ENCODE peak calls at places on chromosomes 16 and 17, in five cellular contexts. I is cardiac muscle cell; U is GM23248; S is CD8-positive, alpha-beta memory T cell; G is heart left ventricle. K is an unnamed sample. For H3K4me1, the result is how much of the 10 kb centered on the place peaks cover.

GRCh38 chr17:1627987-1628855 is at the start of gene SLC43A2:
- DNase-seq in U (peak), I (peak), S (peak), G (peak), K (peak)

GRCh38 chr16:28898266-28898665 is 20.0 kb downstream of the ATP2A1 start:
- DNase-seq in G (no peak), I (no peak), U (no peak), S (no peak), K (no peak)

GRCh38 chr17:68398731-68399637 is 58.3 kb downstream of the WIPI1 start:
- DNase-seq in U (peak), I (peak), S (no peak), G (peak), K (no peak)

GRCh38 chr16:72788269-72788809 is 259.6 kb downstream of the ZFHX3 start:
- DNase-seq in G (no peak), I (no peak), U (no peak), S (peak), K (no peak)

GRCh38 chr16:65975049-65975708 is 391.3 kb upstream of the CDH5 start:
- DNase-seq in I (no peak), U (peak), S (no peak), G (no peak), K (no peak)

GRCh38 chr17:7111784-7112526 is 2.7 kb downstream of the ASGR2 start:
- DNase-seq in G (no peak), I (no peak), U (peak), S (no peak), K (no peak)

GRCh38 chr16:85550422-85551318 is 62.5 kb upstream of the GSE1 start:
- DNase-seq in U (no peak), I (no peak), S (no peak), G (no peak), K (no peak)

GRCh38 chr16:4293822-4294457 is 21.1 kb upstream of the TFAP4 start:
- DNase-seq in I (peak), G (no peak), S (no peak), U (peak), K (no peak)

GRCh38 chr17:32355649-32356377 is 5.9 kb downstream of the ZNF207 start:
- DNase-seq in I (peak), S (no peak), G (no peak), U (peak), K (no peak)

GRCh38 chr17:31550389-31551056 is 159.0 kb downstream of the RAB11FIP4 start:
- DNase-seq in G (no peak), S (no peak), I (no peak), U (peak), K (no peak)

GRCh38 chr17:77948690-77949114 is 9.8 kb upstream of the TNRC6C start:
- DNase-seq in G (peak), S (no peak), I (peak), U (peak), K (no peak)

GRCh38 chr17:6969323-6969726 is 26.5 kb upstream of the ALOX12 start:
- DNase-seq in G (no peak), I (no peak), S (no peak), U (peak), K (no peak)

GRCh38 chr17:10071141-10071540 is 127.3 kb downstream of the GAS7 start:
- DNase-seq in U (peak), S (no peak), I (no peak), G (no peak), K (no peak)

GRCh38 chr16:21301895-21302291 is 23.8 kb upstream of the CRYM start:
- DNase-seq in G (no peak), I (no peak), U (no peak), S (no peak), K (no peak)

GRCh38 chr17:17994271-17994670 is 21.6 kb downstream of the DRC3 start:
- DNase-seq in S (peak), G (no peak), U (peak), I (peak), K (peak)

GRCh38 chr17:35315283-35315682 is 58.1 kb downstream of the SLFN11 start:
- DNase-seq in S (no peak), U (peak), I (no peak), G (peak), K (no peak)

GRCh38 chr16:30839523-30840227 is 52.7 kb upstream of the ZNF629 start:
- DNase-seq in U (no peak), S (no peak), I (peak), G (no peak), K (no peak)
- H3K27ac ChIP-seq in U (no peak), S (no peak), I (peak), G (no peak), K (no peak)

GRCh38 chr16:57087003-57087402 is 5.4 kb upstream of the CPNE2 start:
- DNase-seq in I (no peak), S (no peak), U (no peak), G (no peak), K (no peak)

GRCh38 chr16:57082664-57083063 is 9.7 kb upstream of the CPNE2 start:
- DNase-seq in U (no peak), I (no peak), S (no peak), G (no peak), K (no peak)

GRCh38 chr16:57084257-57084770 is 8.1 kb upstream of the CPNE2 start:
- DNase-seq in I (peak), G (peak), S (peak), U (peak), K (peak)

GRCh38 chr16:57083469-57083868 is 8.9 kb upstream of the CPNE2 start:
- DNase-seq in G (no peak), I (no peak), S (no peak), U (no peak), K (no peak)

GRCh38 chr16:57084996-57085395 is 7.4 kb upstream of the CPNE2 start:
- DNase-seq in U (no peak), G (no peak), S (no peak), I (no peak), K (no peak)
- H3K4me1 ChIP-seq in U (under half), G (under half), S (under half), I (under half), K (under half)

GRCh38 chr16:8697965-8698364 is 23.5 kb downstream of the ABAT start:
- DNase-seq in G (no peak), U (no peak), S (no peak), I (no peak), K (no peak)

GRCh38 chr16:8704098-8704497 is 29.7 kb downstream of the ABAT start:
- DNase-seq in I (no peak), G (no peak), U (no peak), S (no peak), K (no peak)

GRCh38 chr16:8708546-8708945 is 34.1 kb downstream of the ABAT start:
- DNase-seq in U (no peak), G (no peak), S (no peak), I (no peak), K (no peak)

GRCh38 chr16:8703693-8704092 is 29.3 kb downstream of the ABAT start:
- DNase-seq in S (no peak), U (no peak), I (no peak), G (no peak), K (no peak)
- H3K4me3 ChIP-seq in S (no peak), U (no peak), I (no peak), G (no peak), K (no peak)

GRCh38 chr16:89312598-89313299 is 95.2 kb downstream of the ZNF778 start:
- DNase-seq in G (no peak), U (no peak), S (no peak), I (no peak), K (no peak)
- H3K27ac ChIP-seq in G (no peak), U (no peak), S (no peak), I (no peak), K (no peak)

GRCh38 chr17:40097087-40097486 is 3.3 kb downstream of the NR1D1 start:
- DNase-seq in G (no peak), U (no peak), S (no peak), I (no peak), K (no peak)
- H3K4me1 ChIP-seq in G (half or more), U (under half), S (half or more), I (under half), K (half or more)

DNA sequence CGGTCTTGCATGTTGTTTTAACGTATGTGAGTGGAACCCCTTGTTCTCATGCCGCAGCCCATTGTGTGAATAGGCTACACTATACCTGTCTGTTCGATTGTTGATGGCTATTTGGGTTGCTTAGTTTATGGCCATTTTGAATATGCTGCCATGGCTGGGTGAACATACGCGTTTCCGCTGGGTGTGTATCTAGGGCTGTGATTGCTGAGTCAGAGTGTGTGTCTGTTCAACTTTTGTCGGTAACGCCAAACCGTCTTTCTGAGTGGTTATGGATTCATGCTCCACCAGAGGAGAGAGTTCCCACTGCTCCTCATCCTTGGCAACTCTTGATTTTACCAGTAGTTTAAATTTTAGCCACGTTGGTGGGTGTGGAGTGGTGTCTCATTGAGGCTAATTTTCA is 77.0 kb downstream of the METRNL start:
- DNase-seq in S (no peak), U (no peak), I (no peak), G (no peak), K (no peak)
- H3K4me3 ChIP-seq in S (no peak), U (no peak), I (no peak), G (no peak), K (no peak)

GRCh38 chr16:53882310-53882709 is 178.4 kb downstream of the FTO start:
- DNase-seq in S (no peak), G (no peak), I (no peak), U (peak), K (no peak)

GRCh38 chr16:53881371-53881770 is 177.4 kb downstream of the FTO start:
- DNase-seq in U (peak), S (no peak), I (no peak), G (no peak), K (no peak)

GRCh38 chr16:53872248-53873221 is 168.6 kb downstream of the FTO start:
- DNase-seq in G (no peak), I (no peak), U (peak), S (no peak), K (no peak)

GRCh38 chr16:53878216-53878615 is 174.3 kb downstream of the FTO start:
- DNase-seq in U (no peak), I (no peak), S (no peak), G (no peak), K (no peak)

DNA sequence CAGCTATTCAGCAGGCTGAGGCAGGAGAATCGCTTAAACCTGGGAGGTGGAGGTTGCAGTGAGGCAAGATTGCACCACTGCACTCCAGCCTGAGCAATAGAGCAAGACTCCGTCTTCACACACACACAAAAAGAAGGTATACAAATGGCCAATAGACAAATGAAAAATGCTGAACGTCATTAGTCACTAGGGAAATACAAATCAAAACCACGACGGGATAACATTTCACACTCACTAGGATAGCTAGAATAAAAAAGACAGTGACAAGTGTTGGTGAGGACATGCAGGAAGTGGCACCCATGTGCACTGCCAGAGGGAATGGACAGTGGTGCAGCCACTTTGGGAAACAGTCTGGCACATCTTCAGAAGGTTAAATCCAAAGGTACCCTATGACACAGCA is 172.9 kb downstream of the FTO start:
- DNase-seq in S (no peak), U (no peak), I (no peak), G (no peak), K (no peak)
- H3K27ac ChIP-seq in S (no peak), U (no peak), I (no peak), G (no peak), K (no peak)

GRCh38 chr16:8569650-8570338 is 20.5 kb downstream of the TMEM114 start:
- DNase-seq in I (no peak), S (no peak), U (no peak), G (no peak), K (no peak)
- H3K4me1 ChIP-seq in I (under half), S (under half), U (under half), G (under half), K (under half)

DNA sequence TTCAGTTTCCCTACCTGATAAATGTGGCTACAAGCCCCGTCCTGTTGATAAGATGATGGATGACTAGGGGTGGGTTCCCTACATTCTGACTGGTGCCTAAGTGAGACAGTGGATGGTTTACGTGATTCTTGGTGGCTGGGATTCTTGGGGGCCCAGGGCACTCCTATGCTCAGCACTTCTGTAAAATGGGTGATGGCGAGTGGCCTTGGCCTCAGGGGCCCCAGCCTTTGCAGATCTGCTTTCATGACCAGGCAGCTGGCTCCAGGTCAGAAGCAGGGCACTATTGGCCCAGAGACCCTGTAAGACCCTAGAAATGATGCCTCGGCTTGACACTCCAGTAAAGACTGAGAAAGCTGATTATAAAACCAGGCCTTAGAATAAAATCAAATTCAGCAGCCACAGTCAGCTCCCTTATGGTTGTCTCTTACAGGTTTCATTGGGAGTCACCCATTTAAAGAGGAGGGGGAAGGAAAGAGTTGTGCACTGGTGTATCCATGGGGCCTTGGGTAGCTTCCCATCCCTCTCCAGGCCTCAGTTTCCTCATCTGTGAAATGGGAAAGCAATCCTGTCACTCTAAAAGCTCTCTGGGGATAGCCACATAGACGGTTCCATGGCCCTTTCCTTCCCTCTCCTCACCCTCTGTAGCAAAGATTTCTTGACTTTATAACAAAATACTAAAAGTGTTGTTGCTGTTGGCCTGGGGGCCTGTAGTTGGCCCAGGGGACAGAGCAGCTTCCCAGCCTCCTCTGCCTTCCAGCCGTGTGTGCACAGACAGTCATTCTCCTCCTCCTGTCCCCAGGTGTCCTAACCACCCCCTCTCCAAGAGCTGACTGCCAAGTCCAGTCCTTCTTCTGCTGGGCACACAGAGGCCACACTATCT is 1.2 kb downstream of the SNX20 start:
- DNase-seq in G (no peak), U (no peak), I (no peak), S (no peak), K (no peak)
- H3K4me3 ChIP-seq in G (no peak), U (no peak), I (no peak), S (peak), K (peak)